ENCODE peak calls at places on chromosomes 2 and 18, in seven cellular contexts. One of them, this sample, is unnamed.

GRCh38 chr2:147331790-147332419 is 512.9 kb upstream of the ACVR2A start:
- DNase-seq in A549: no peak
- DNase-seq in thyroid gland: no peak
- DNase-seq in heart left ventricle: no peak
- DNase-seq in IMR-90: no peak
- DNase-seq in HCT116: peak; percentile 38
- DNase-seq in esophagus squamous epithelium: no peak
- DNase-seq in this sample: no peak

GRCh38 chr2:237665713-237666143 is 38.3 kb downstream of the LRRFIP1 start:
- DNase-seq in thyroid gland: peak; percentile 72
- DNase-seq in esophagus squamous epithelium: no peak
- DNase-seq in HCT116: no peak
- DNase-seq in heart left ventricle: no peak
- DNase-seq in IMR-90: no peak
- DNase-seq in A549: no peak
- DNase-seq in this sample: no peak

GRCh38 chr18:6734746-6735430 is 5.4 kb downstream of the ARHGAP28 start:
- DNase-seq in heart left ventricle: no peak
- DNase-seq in HCT116: no peak
- DNase-seq in IMR-90: peak; percentile 47
- DNase-seq in A549: no peak
- DNase-seq in esophagus squamous epithelium: no peak
- DNase-seq in thyroid gland: no peak
- DNase-seq in this sample: no peak

GRCh38 chr2:209619782-209620181 is 151.8 kb upstream of the UNC80 start:
- DNase-seq in thyroid gland: no peak
- DNase-seq in IMR-90: no peak
- DNase-seq in HCT116: no peak
- DNase-seq in A549: no peak
- DNase-seq in esophagus squamous epithelium: no peak
- DNase-seq in heart left ventricle: no peak
- DNase-seq in this sample: no peak

GRCh38 chr2:60366178-60366577 is 187.3 kb downstream of the BCL11A start:
- DNase-seq in A549: no peak
- DNase-seq in heart left ventricle: peak; percentile 14
- DNase-seq in HCT116: no peak
- DNase-seq in thyroid gland: no peak
- DNase-seq in IMR-90: no peak
- DNase-seq in esophagus squamous epithelium: no peak
- DNase-seq in this sample: no peak

GRCh38 chr2:36613801-36614200 is 15.8 kb upstream of the FEZ2 start:
- DNase-seq in esophagus squamous epithelium: no peak
- DNase-seq in A549: no peak
- DNase-seq in IMR-90: no peak
- DNase-seq in HCT116: no peak
- DNase-seq in heart left ventricle: no peak
- DNase-seq in thyroid gland: no peak
- DNase-seq in this sample: no peak

GRCh38 chr18:6404834-6405233 is 9.9 kb downstream of the L3MBTL4 start:
- DNase-seq in esophagus squamous epithelium: no peak
- DNase-seq in thyroid gland: no peak
- DNase-seq in heart left ventricle: no peak
- DNase-seq in A549: no peak
- DNase-seq in HCT116: no peak
- DNase-seq in IMR-90: no peak
- DNase-seq in this sample: no peak

GRCh38 chr2:28736034-28736433 is 15.6 kb upstream of the PPP1CB start:
- DNase-seq in thyroid gland: peak; percentile 95
- DNase-seq in IMR-90: no peak
- DNase-seq in A549: no peak
- DNase-seq in HCT116: no peak
- DNase-seq in esophagus squamous epithelium: no peak
- DNase-seq in heart left ventricle: peak; percentile 81
- DNase-seq in this sample: peak; percentile 95

GRCh38 chr2:230564805-230565779 is 147.6 kb upstream of the CAB39 start:
- DNase-seq in thyroid gland: no peak
- DNase-seq in esophagus squamous epithelium: no peak
- DNase-seq in IMR-90: peak; percentile 63
- DNase-seq in A549: no peak
- DNase-seq in HCT116: no peak
- DNase-seq in heart left ventricle: no peak
- DNase-seq in this sample: no peak

GRCh38 chr18:62729487-62730386 is 14.4 kb downstream of the PHLPP1 start:
- DNase-seq in heart left ventricle: no peak
- DNase-seq in thyroid gland: no peak
- DNase-seq in esophagus squamous epithelium: no peak
- DNase-seq in IMR-90: no peak
- DNase-seq in HCT116: no peak
- DNase-seq in A549: no peak
- DNase-seq in this sample: no peak

GRCh38 chr2:231715988-231716616 is 7.8 kb downstream of the PTMA start:
- DNase-seq in esophagus squamous epithelium: no peak
- DNase-seq in IMR-90: peak; percentile 62
- DNase-seq in heart left ventricle: no peak
- DNase-seq in HCT116: no peak
- DNase-seq in thyroid gland: no peak
- DNase-seq in A549: no peak
- DNase-seq in this sample: no peak

GRCh38 chr18:66759017-66759416 is 155.1 kb upstream of the CDH19 start:
- DNase-seq in esophagus squamous epithelium: no peak
- DNase-seq in IMR-90: no peak
- DNase-seq in A549: no peak
- DNase-seq in heart left ventricle: no peak
- DNase-seq in HCT116: no peak
- DNase-seq in thyroid gland: no peak
- DNase-seq in this sample: no peak

GRCh38 chr2:10844083-10844482 is 31.5 kb upstream of the PDIA6 start:
- DNase-seq in IMR-90: peak; percentile 38
- DNase-seq in thyroid gland: peak; percentile 91
- DNase-seq in heart left ventricle: peak; percentile 86
- DNase-seq in esophagus squamous epithelium: no peak
- DNase-seq in HCT116: no peak
- DNase-seq in A549: no peak
- DNase-seq in this sample: peak; percentile 46

GRCh38 chr2:72949642-72950041 is 32.3 kb downstream of the EMX1 start:
- DNase-seq in thyroid gland: no peak
- DNase-seq in HCT116: no peak
- DNase-seq in A549: no peak
- DNase-seq in IMR-90: peak; percentile 39
- DNase-seq in heart left ventricle: no peak
- DNase-seq in esophagus squamous epithelium: no peak
- DNase-seq in this sample: no peak

GRCh38 chr2:238029853-238030252 is 30.9 kb upstream of the SCLY start:
- DNase-seq in IMR-90: no peak
- DNase-seq in esophagus squamous epithelium: no peak
- DNase-seq in heart left ventricle: no peak
- DNase-seq in thyroid gland: no peak
- DNase-seq in A549: no peak
- DNase-seq in HCT116: no peak
- DNase-seq in this sample: no peak

GRCh38 chr18:37521500-37522465 is 43.8 kb downstream of the CELF4 start:
- DNase-seq in esophagus squamous epithelium: no peak
- DNase-seq in thyroid gland: no peak
- DNase-seq in HCT116: no peak
- DNase-seq in heart left ventricle: no peak
- DNase-seq in A549: no peak
- DNase-seq in IMR-90: no peak
- DNase-seq in this sample: no peak

GRCh38 chr18:44536619-44537018 is 144.1 kb upstream of the SETBP1 start:
- DNase-seq in A549: no peak
- DNase-seq in esophagus squamous epithelium: no peak
- DNase-seq in thyroid gland: peak; percentile 35
- DNase-seq in heart left ventricle: no peak
- DNase-seq in HCT116: no peak
- DNase-seq in IMR-90: no peak
- DNase-seq in this sample: no peak

GRCh38 chr2:236346366-236346765 is 82.2 kb upstream of the ASB18 start:
- DNase-seq in heart left ventricle: no peak
- DNase-seq in thyroid gland: no peak
- DNase-seq in IMR-90: no peak
- DNase-seq in HCT116: no peak
- DNase-seq in A549: no peak
- DNase-seq in esophagus squamous epithelium: no peak
- DNase-seq in this sample: no peak

GRCh38 chr2:112712903-112713584 is 7.8 kb upstream of the NT5DC4 start:
- DNase-seq in heart left ventricle: no peak
- DNase-seq in IMR-90: peak; percentile 84
- DNase-seq in thyroid gland: no peak
- DNase-seq in esophagus squamous epithelium: no peak
- DNase-seq in HCT116: no peak
- DNase-seq in A549: no peak
- DNase-seq in this sample: no peak

GRCh38 chr2:52386433-52386832 is 1354.5 kb upstream of the NRXN1 start:
- DNase-seq in heart left ventricle: no peak
- DNase-seq in thyroid gland: peak; percentile 5
- DNase-seq in A549: no peak
- DNase-seq in esophagus squamous epithelium: no peak
- DNase-seq in IMR-90: no peak
- DNase-seq in HCT116: no peak
- DNase-seq in this sample: no peak

GRCh38 chr2:72144746-72145657 is 2.7 kb downstream of the CYP26B1 start:
- DNase-seq in A549: peak; percentile 96
- DNase-seq in thyroid gland: peak; percentile 75
- DNase-seq in HCT116: peak; percentile 58
- DNase-seq in esophagus squamous epithelium: no peak
- DNase-seq in heart left ventricle: peak; percentile 41
- DNase-seq in IMR-90: no peak
- DNase-seq in this sample: peak; percentile 4

GRCh38 chr18:62839874-62840713 is 124.8 kb downstream of the PHLPP1 start:
- DNase-seq in heart left ventricle: no peak
- DNase-seq in thyroid gland: no peak
- DNase-seq in A549: no peak
- DNase-seq in esophagus squamous epithelium: no peak
- DNase-seq in IMR-90: peak; percentile 54
- DNase-seq in HCT116: no peak
- DNase-seq in this sample: no peak

GRCh38 chr18:13511961-13512572 is 214.3 kb downstream of the FAM210A start:
- DNase-seq in heart left ventricle: no peak
- DNase-seq in A549: no peak
- DNase-seq in esophagus squamous epithelium: no peak
- DNase-seq in thyroid gland: no peak
- DNase-seq in IMR-90: no peak
- DNase-seq in HCT116: no peak
- DNase-seq in this sample: no peak

GRCh38 chr18:13510594-13510993 is 215.8 kb downstream of the FAM210A start:
- DNase-seq in thyroid gland: no peak
- DNase-seq in A549: no peak
- DNase-seq in HCT116: no peak
- DNase-seq in heart left ventricle: no peak
- DNase-seq in IMR-90: no peak
- DNase-seq in esophagus squamous epithelium: no peak
- DNase-seq in this sample: no peak

GRCh38 chr18:13514558-13514957 is 211.8 kb downstream of the FAM210A start:
- DNase-seq in A549: no peak
- DNase-seq in thyroid gland: no peak
- DNase-seq in HCT116: no peak
- DNase-seq in heart left ventricle: no peak
- DNase-seq in esophagus squamous epithelium: no peak
- DNase-seq in IMR-90: no peak
- DNase-seq in this sample: no peak

GRCh38 chr18:13513481-13513880 is 212.9 kb downstream of the FAM210A start:
- DNase-seq in heart left ventricle: no peak
- DNase-seq in esophagus squamous epithelium: no peak
- DNase-seq in HCT116: no peak
- DNase-seq in thyroid gland: no peak
- DNase-seq in IMR-90: no peak
- DNase-seq in A549: no peak
- DNase-seq in this sample: no peak

GRCh38 chr18:13513015-13513414 is 213.3 kb downstream of the FAM210A start:
- DNase-seq in heart left ventricle: no peak
- DNase-seq in thyroid gland: no peak
- DNase-seq in IMR-90: no peak
- DNase-seq in esophagus squamous epithelium: no peak
- DNase-seq in HCT116: no peak
- DNase-seq in A549: no peak
- DNase-seq in this sample: no peak
- TF ChIP-seq POLR2A in heart left ventricle: no peak
- TF ChIP-seq POLR2A in thyroid gland: no peak
- TF ChIP-seq POLR2A in IMR-90: no peak
- TF ChIP-seq POLR2A in esophagus squamous epithelium: no peak
- TF ChIP-seq POLR2A in HCT116: no peak
- TF ChIP-seq POLR2A in A549: no peak
- TF ChIP-seq POLR2A in this sample: no peak

GRCh38 chr2:161415467-161416293 is 417 bp upstream of the TBR1 start:
- DNase-seq in IMR-90: no peak
- DNase-seq in heart left ventricle: no peak
- DNase-seq in HCT116: no peak
- DNase-seq in thyroid gland: no peak
- DNase-seq in A549: no peak
- DNase-seq in esophagus squamous epithelium: no peak
- DNase-seq in this sample: no peak

GRCh38 chr2:161418275-161418714 is 2.2 kb downstream of the TBR1 start:
- DNase-seq in HCT116: no peak
- DNase-seq in IMR-90: no peak
- DNase-seq in thyroid gland: no peak
- DNase-seq in esophagus squamous epithelium: no peak
- DNase-seq in A549: no peak
- DNase-seq in heart left ventricle: no peak
- DNase-seq in this sample: no peak

GRCh38 chr2:161416294-161416632 is at the start of gene TBR1:
- DNase-seq in A549: no peak
- DNase-seq in thyroid gland: no peak
- DNase-seq in heart left ventricle: no peak
- DNase-seq in IMR-90: no peak
- DNase-seq in esophagus squamous epithelium: no peak
- DNase-seq in HCT116: no peak
- DNase-seq in this sample: no peak

GRCh38 chr2:161417428-161418274 is 1.6 kb downstream of the TBR1 start:
- DNase-seq in heart left ventricle: no peak
- DNase-seq in IMR-90: no peak
- DNase-seq in HCT116: no peak
- DNase-seq in A549: no peak
- DNase-seq in thyroid gland: no peak
- DNase-seq in esophagus squamous epithelium: no peak
- DNase-seq in this sample: no peak

GRCh38 chr2:161416633-161417427 is 733 bp downstream of the TBR1 start:
- DNase-seq in IMR-90: no peak
- DNase-seq in HCT116: no peak
- DNase-seq in esophagus squamous epithelium: no peak
- DNase-seq in A549: no peak
- DNase-seq in thyroid gland: no peak
- DNase-seq in heart left ventricle: no peak
- DNase-seq in this sample: no peak
- H3K27ac ChIP-seq in IMR-90: no peak overlapping the region
- H3K27ac ChIP-seq in HCT116: no peak overlapping the region
- H3K27ac ChIP-seq in esophagus squamous epithelium: no peak overlapping the region
- H3K27ac ChIP-seq in A549: no peak overlapping the region
- H3K27ac ChIP-seq in thyroid gland: no peak overlapping the region
- H3K27ac ChIP-seq in heart left ventricle: no peak overlapping the region
- H3K27ac ChIP-seq in this sample: no peak overlapping the region

GRCh38 chr2:144477281-144477942 is 42.5 kb downstream of the ZEB2 start:
- DNase-seq in esophagus squamous epithelium: no peak
- DNase-seq in heart left ventricle: no peak
- DNase-seq in IMR-90: peak; percentile 74
- DNase-seq in thyroid gland: no peak
- DNase-seq in A549: no peak
- DNase-seq in HCT116: no peak
- DNase-seq in this sample: no peak
- H3K4me1 ChIP-seq in esophagus squamous epithelium: no peaks in the 10 kb centered on the region
- H3K4me1 ChIP-seq in heart left ventricle: peaks cover 98% of the 10 kb centered on the region
- H3K4me1 ChIP-seq in IMR-90: peaks cover 21% of the 10 kb centered on the region
- H3K4me1 ChIP-seq in thyroid gland: peaks cover 19% of the 10 kb centered on the region
- H3K4me1 ChIP-seq in A549: peaks cover 5% of the 10 kb centered on the region
- H3K4me1 ChIP-seq in HCT116: no peaks in the 10 kb centered on the region
- H3K4me1 ChIP-seq in this sample: no peaks in the 10 kb centered on the region

GRCh38 chr2:150232321-150232720 is 255.1 kb downstream of the RND3 start:
- DNase-seq in HCT116: no peak
- DNase-seq in heart left ventricle: no peak
- DNase-seq in A549: no peak
- DNase-seq in thyroid gland: no peak
- DNase-seq in IMR-90: no peak
- DNase-seq in esophagus squamous epithelium: no peak
- DNase-seq in this sample: no peak
- TF ChIP-seq POLR2A in HCT116: no peak
- TF ChIP-seq POLR2A in heart left ventricle: no peak
- TF ChIP-seq POLR2A in A549: no peak
- TF ChIP-seq POLR2A in thyroid gland: no peak
- TF ChIP-seq POLR2A in IMR-90: no peak
- TF ChIP-seq POLR2A in esophagus squamous epithelium: no peak
- TF ChIP-seq POLR2A in this sample: no peak

This sample was measured in prostate gland.